ENCODE peak calls at places on chromosomes 6 and 20, in seven cellular contexts. U, Z, C, Y, I, D and T are unnamed samples.

GRCh38 chr20:4192378-4193048 is 177.2 kb upstream of the RNF24 start:
- DNase-seq in I (no peak), D (no peak), Z (no peak), U (no peak), Y (no peak), C (peak), T (no peak)

GRCh38 chr6:26501482-26501986 is 1.4 kb downstream of the BTN1A1 start:
- DNase-seq in D (no peak), I (no peak), Y (peak), Z (peak), U (no peak), C (no peak), T (no peak)

GRCh38 chr6:167471548-167471930 is 146.7 kb downstream of the TTLL2 start:
- DNase-seq in Z (no peak), I (no peak), Y (no peak), D (no peak), U (no peak), C (no peak), T (no peak)

GRCh38 chr6:152748843-152749242 is 1.8 kb upstream of the VIP start:
- DNase-seq in I (peak), D (no peak), C (peak), U (no peak), Z (no peak), Y (no peak), T (no peak)

GRCh38 chr6:16273266-16273665 is 34.9 kb downstream of the GMPR start:
- DNase-seq in I (peak), C (peak), D (no peak), Z (no peak), U (no peak), Y (peak), T (no peak)

GRCh38 chr20:46058656-46059281 is 29.8 kb downstream of the SLC12A5 start:
- DNase-seq in Z (no peak), C (no peak), Y (no peak), D (no peak), I (no peak), U (no peak), T (no peak)

GRCh38 chr20:40144581-40144980 is 544.5 kb downstream of the MAFB start:
- DNase-seq in Y (no peak), U (no peak), Z (no peak), D (no peak), C (no peak), I (no peak), T (no peak)

GRCh38 chr6:44342052-44342451 is 398 bp upstream of the SPATS1 start:
- DNase-seq in U (no peak), Z (no peak), D (no peak), I (no peak), Y (no peak), C (no peak), T (no peak)

GRCh38 chr6:14655201-14655988 is 537.8 kb downstream of the CD83 start:
- DNase-seq in D (no peak), C (no peak), Z (no peak), I (no peak), Y (no peak), U (no peak), T (no peak)

DNA sequence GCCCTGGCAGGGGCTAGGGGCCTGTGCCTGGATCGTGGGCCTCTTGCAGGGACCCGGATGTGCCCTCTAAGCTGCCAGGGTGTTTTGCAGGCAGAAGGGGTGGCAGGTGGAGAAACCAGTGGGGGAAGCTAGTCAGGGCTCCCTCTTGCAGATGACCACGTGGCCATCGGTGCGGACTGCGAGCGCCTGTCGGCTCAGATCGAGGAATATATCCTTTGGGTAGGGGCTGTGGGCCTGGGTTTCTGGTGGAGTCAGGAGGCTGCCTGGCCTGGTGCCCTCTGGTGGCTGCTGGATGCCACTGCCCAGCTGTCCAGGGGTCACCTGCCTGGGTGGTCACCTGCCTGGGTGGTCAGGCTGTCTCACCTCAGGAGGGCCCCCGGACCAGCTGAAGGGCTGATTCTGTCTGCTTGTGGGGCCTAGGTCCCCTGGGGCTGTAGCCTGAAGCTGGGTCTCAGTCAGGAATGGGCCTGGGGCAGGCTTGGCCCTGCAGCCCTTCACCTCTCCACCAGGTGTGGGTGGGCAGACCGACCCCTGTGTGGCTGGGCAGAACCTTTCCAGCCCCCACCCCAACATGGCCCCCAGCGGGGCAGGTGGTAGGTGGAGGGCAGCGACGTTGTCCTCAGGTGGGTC is 6.7 kb downstream of the TCEA2 start:
- DNase-seq in Y (no peak), Z (no peak), D (peak), I (no peak), U (no peak), C (peak), T (no peak)
- TF ChIP-seq CTCF in Y (peak), Z (peak), D (peak), I (peak), U (peak), C (peak), T (peak)

DNA sequence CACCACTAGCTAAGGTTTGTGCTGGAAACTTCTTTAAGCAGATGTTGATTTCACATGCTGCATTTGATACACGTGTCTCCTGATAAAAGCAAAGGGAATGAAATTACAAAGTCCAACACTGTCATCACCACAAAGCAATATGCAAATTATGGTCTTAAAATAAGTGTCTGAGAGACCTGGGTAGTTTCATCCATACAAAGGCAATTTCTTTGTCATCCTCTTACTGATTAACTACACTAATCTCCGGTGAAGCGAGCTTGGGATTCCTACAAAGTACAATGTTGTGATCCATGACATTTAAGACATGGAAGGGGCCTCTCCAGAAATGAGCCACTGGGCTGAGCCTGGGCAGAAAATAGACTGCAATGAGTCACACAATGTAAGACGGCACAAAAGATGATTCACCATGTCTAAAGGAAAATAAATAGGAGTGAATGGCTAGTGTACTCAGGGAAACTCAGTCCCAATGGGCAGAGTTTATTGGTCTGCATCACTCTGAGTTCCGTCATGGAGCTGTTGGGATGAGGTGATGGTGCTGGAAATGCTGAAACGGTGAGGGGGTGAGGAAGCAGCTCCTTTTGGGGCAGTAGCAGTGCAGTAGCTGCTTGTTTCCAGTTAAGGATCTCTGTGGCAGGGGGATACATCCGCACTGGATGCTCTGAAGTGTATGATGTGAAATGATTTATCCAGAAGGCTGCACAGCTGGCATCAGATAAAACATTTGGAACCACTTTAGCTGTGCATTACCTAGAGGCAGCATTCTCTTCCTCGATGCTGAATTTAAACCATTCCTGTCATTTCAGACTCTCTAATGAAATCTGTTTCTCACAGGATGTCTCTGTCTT is 103.3 kb downstream of the IBTK start:
- DNase-seq in Z (no peak), C (peak), I (peak), Y (peak), D (peak), U (peak), T (peak)
- H3K4me3 ChIP-seq in Z (no peak), C (peak), I (peak), Y (peak), D (no peak), U (peak), T (peak)

DNA sequence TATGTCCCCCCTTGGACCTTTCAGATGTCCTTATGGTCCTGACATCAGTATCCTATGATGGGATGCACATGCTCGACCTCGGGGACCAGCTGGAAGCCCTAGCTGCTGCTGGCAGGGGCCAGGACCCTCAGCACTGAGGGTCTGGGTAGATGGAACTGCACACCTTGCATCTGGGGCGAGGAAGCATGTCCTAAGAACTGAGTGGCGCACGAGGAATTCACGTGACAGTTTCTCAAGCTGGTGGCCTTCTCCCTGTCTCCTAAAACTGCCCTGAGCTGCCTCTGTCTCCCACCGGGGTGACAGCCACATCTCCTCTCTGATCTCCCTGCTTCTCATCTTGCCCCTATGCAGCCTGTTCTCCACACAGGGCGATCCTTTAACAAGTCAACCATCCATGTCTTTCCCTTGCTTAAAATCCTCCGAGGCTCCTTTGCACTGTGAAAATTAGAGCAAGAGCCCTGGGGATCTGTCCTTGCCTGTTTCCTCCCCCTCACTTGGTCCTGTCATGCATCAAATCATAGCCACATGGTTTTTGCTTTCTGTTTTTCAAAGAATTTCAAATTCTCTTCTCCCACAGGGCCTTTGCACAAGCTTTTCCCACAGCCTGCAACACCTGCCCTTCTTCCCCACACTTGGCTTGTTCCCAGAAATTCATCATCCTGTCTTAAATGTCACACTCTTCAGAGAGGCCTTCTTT is 107.7 kb downstream of the CDH26 start:
- DNase-seq in Y (no peak), I (no peak), C (no peak), Z (no peak), U (no peak), D (no peak), T (no peak)
- TF ChIP-seq CTCF in Y (no peak), I (no peak), C (no peak), Z (no peak), U (no peak), D (no peak), T (no peak)

DNA sequence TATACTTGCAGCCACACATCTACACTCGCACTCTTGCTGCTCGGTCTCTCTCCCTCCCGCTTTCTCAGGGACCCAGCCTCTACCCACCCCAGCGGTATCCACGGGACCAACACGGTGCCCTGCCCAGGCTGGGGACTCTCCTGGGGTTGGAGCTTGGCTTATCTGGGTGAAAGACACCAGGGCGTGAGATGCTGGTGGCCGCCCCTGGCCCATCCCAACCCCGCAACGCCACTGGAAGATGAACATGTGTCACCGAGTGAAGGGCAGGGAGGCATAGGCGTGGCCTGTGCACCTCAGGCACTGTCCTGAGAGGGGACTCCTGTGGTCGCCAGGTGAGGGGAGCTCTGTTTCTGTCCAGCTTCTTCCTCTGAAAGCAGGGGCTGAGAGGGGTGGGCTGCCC is 47.4 kb downstream of the NINL start:
- DNase-seq in U (no peak), I (no peak), D (no peak), C (no peak), Z (no peak), Y (no peak), T (no peak)
- H3K4me3 ChIP-seq in U (no peak), I (no peak), D (no peak), C (no peak), Z (no peak), Y (no peak), T (no peak)

GRCh38 chr6:135534773-135535380 is 37.3 kb upstream of the AHI1 start:
- DNase-seq in I (peak), C (peak), Z (no peak), U (no peak), D (no peak), Y (peak), T (no peak)

GRCh38 chr6:135537782-135538301 is 40.3 kb upstream of the AHI1 start:
- DNase-seq in Y (peak), Z (no peak), D (peak), I (peak), U (peak), C (peak), T (peak)

GRCh38 chr6:135546206-135546605 is 48.7 kb upstream of the AHI1 start:
- DNase-seq in Z (no peak), I (no peak), Y (no peak), C (no peak), U (no peak), D (no peak), T (no peak)

GRCh38 chr6:135535989-135536414 is 38.5 kb upstream of the AHI1 start:
- DNase-seq in D (peak), C (peak), U (peak), I (peak), Y (peak), Z (no peak), T (peak)

DNA sequence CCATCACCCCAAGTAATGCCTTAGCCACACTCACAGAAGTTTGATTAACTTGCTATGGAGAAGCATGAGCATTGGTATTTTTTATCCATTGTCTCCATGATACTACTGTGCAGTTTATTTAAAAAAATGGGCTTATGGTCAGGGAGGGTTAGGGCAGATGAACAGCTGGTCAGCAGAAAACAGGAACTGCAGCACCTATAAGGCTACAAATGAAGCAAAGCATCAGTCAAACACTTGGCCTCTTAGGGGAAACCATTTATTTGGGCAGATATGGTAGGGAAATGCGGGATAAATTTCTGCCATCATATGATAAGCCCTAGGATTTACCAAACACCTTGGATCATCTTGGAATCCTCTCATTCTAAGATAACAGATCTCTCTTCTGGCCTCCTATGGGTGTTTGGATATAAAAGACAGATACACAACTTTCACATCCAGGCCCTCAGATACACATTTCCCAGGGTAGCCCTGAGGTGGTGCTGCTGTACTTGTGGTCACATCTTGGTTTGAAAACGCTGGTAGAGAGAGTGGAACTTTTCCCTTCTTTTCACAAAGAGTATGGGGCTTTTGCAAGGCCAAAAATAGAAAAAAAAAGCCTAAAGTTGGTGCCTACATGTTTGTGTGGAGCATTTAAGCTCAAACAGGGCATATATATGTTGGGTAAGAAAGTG is 42.8 kb upstream of the AHI1 start:
- DNase-seq in D (no peak), C (peak), U (no peak), Z (no peak), I (peak), Y (peak), T (no peak)
- TF ChIP-seq CTCF in D (no peak), C (peak), U (no peak), Z (no peak), I (peak), Y (peak), T (no peak)

GRCh38 chr6:156980515-156980914 is 203.3 kb downstream of the ARID1B start:
- DNase-seq in U (no peak), D (peak), I (no peak), C (peak), Y (no peak), Z (no peak), T (no peak)

GRCh38 chr6:156978948-156979347 is 201.8 kb downstream of the ARID1B start:
- DNase-seq in Z (no peak), Y (no peak), U (no peak), D (no peak), I (no peak), C (no peak), T (no peak)

GRCh38 chr6:156975414-156975813 is 198.2 kb downstream of the ARID1B start:
- DNase-seq in I (no peak), C (no peak), D (no peak), Y (no peak), Z (no peak), U (no peak), T (no peak)

GRCh38 chr6:156976144-156977088 is 199.2 kb downstream of the ARID1B start:
- DNase-seq in I (peak), U (no peak), Z (no peak), Y (peak), D (no peak), C (no peak), T (no peak)

DNA sequence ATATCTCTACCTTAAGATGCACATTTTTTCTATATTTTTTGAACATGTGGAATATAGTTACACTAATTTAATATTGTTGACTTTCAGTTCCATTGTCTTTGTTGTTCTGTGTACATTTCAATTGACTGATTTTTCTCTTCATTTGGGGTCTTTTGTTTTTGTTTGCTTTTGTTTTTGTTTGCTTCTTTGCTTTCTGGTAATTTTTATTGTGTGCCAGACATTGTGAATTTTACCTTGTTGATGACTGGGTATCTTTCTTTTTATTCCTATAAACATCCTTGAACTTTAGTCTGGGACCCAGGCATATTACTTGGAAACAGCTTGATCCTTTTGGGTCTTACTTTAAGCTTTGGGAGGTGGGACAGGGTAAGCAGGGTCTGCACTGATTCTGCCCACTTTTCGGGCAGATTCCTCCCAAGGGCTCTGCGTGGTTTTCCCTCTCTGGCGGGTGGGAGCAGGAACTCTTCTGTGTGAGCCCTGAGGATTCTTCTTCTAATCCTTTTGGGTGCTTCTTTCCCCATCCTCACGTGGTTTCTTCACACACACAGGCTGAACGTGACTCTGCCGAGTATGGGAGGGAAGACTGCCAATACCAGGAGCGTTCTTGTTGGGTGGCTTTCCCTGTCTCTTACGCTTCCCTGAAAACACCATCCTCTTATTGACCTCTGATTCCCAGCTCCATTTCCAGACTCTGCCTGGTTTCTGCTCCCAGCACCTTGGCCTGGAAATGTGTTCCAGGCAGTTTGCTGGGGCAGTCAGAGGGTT is 200.5 kb downstream of the ARID1B start:
- DNase-seq in U (no peak), C (no peak), D (no peak), Y (peak), Z (no peak), I (peak), T (no peak)
- H3K4me3 ChIP-seq in U (no peak), C (no peak), D (no peak), Y (no peak), Z (no peak), I (no peak), T (no peak)

DNA sequence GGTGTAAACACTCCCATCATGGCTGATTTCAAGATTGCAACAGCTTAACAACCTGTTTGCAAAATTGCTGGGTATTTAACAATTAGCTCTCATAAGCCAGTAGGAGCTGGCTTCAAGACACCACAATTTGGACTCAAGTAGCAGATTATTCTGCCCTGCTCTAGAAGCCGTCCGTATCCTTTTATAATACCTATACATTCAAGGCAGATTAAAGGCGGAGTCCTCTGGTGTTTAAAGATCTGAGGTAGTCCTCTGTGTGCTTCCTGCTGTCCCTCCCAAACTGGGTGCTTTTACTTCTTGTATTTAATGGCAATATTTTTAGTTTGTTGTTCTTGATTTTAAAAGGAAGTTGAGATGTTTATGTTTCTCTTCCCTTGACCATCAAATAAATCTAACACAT is 62.2 kb upstream of the SOX4 start:
- DNase-seq in D (no peak), I (no peak), Y (no peak), U (no peak), C (no peak), Z (no peak), T (no peak)
- TF ChIP-seq CTCF in D (no peak), I (no peak), Y (no peak), U (no peak), C (no peak), Z (no peak), T (no peak)

DNA sequence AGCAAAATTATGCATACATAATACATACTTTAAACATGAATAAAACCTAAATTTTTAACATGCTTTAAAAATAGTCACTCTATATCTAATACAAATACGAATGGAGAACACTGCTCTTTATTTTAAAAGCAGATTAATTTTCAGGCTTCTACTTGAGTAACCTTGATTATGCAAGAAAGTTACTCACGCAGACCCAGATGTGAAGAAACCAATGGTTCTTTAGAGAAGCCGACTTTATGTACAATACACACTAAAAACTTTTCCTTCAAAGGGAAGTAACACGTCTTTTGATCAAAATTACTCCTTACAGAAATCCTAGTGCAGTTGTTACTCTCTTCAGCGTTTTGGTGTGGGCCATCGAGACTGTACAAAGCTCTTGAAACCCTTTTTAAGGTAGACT is 136.9 kb upstream of the SLC22A16 start:
- DNase-seq in Z (no peak), U (no peak), D (no peak), Y (no peak), I (no peak), C (no peak), T (no peak)
- H3K4me3 ChIP-seq in Z (no peak), U (no peak), D (no peak), Y (no peak), I (no peak), C (no peak), T (no peak)

GRCh38 chr6:100126682-100127484 is 132.9 kb upstream of the MCHR2 start:
- DNase-seq in Z (no peak), Y (no peak), U (no peak), D (no peak), C (no peak), I (no peak), T (no peak)
- TF ChIP-seq CTCF in Z (no peak), Y (no peak), U (no peak), D (no peak), C (no peak), I (no peak), T (no peak)